ENCODE peak calls at places on chromosomes 13 and 19, in nine cellular contexts. B is NCI-H1092; U is caudate nucleus; D is small intestine; F is stimulated activated CD4-positive, alpha-beta T cell treated with anti-CD3 and anti-CD28 coated beads, TNF-alpha, amount 100 ng/mL, for 24 hours; I is stimulated activated CD8-positive, alpha-beta memory T cell treated with anti-CD3 and anti-CD28 coated beads, Interleukin-4, amount 100 ng/mL, for 4 hours; V is left ventricle myocardium inferior; Y is suprapubic skin; L is non-pigmented ciliary epithelial cell. W is an unnamed sample.

GRCh38 chr13:51793570-51794273 is 10.2 kb downstream of the DHRS12 start:
- DNase-seq in B (no peak), U (no peak), D (no peak), F (peak), I (no peak), V (no peak), Y (no peak), L (peak), W (no peak)

GRCh38 chr13:41544824-41545707 is 87.7 kb downstream of the RGCC start:
- DNase-seq in B (no peak), U (no peak), D (no peak), F (no peak), I (no peak), V (no peak), Y (no peak), L (no peak), W (no peak)

GRCh38 chr13:95608640-95609280 is 35.7 kb downstream of the DZIP1 start:
- DNase-seq in B (no peak), U (no peak), D (no peak), F (no peak), I (no peak), V (no peak), Y (no peak), L (no peak), W (no peak)

GRCh38 chr19:18282021-18282787 is 782 bp upstream of the JUND start:
- DNase-seq in B (peak), U (no peak), D (no peak), F (no peak), I (no peak), V (no peak), Y (no peak), L (peak), W (peak)

GRCh38 chr19:33259532-33259931 is 33.9 kb upstream of the SLC7A10 start:
- DNase-seq in B (no peak), U (no peak), D (no peak), F (no peak), I (no peak), V (no peak), Y (no peak), L (no peak), W (no peak)

GRCh38 chr13:39263531-39263930 is 225.3 kb downstream of the NHLRC3 start:
- DNase-seq in B (no peak), U (no peak), D (no peak), F (no peak), I (no peak), V (no peak), Y (no peak), L (no peak), W (peak)

GRCh38 chr19:49793561-49793840 is 19.6 kb downstream of the FUZ start:
- DNase-seq in B (no peak), U (no peak), D (no peak), F (peak), I (no peak), V (no peak), Y (no peak), L (no peak), W (no peak)

GRCh38 chr19:39398297-39398864 is 7.2 kb downstream of the MED29 start:
- DNase-seq in B (no peak), U (no peak), D (peak), F (peak), I (no peak), V (peak), Y (peak), L (no peak), W (peak)

GRCh38 chr13:24274452-24274971 is 34.9 kb upstream of the C1QTNF9 start:
- DNase-seq in B (no peak), U (no peak), D (no peak), F (peak), I (peak), V (peak), Y (no peak), L (no peak), W (peak)

GRCh38 chr13:30898721-30899188 is 7.3 kb upstream of the MEDAG start:
- DNase-seq in B (no peak), U (no peak), D (no peak), F (peak), I (no peak), V (no peak), Y (no peak), L (peak), W (peak)

GRCh38 chr13:48858523-48858922 is 117.2 kb upstream of the FNDC3A start:
- DNase-seq in B (no peak), U (no peak), D (no peak), F (no peak), I (no peak), V (no peak), Y (no peak), L (no peak), W (no peak)

W was measured in right cardiac atrium.